ENCODE peak calls at places on chromosomes 7 and 10, in six cellular contexts. One of them, this sample, is unnamed.

GRCh38 chr10:114623155-114623554 is 34.9 kb downstream of the ABLIM1 start:
- DNase-seq in stimulated activated CD4-positive, alpha-beta T cell treated with anti-CD3 and anti-CD28 coated beads, Interleukin-1b, Interleukin-23, amount 100 ng/mL, for 1 hour: no peak
- DNase-seq in H7: no peak
- DNase-seq in spleen: no peak
- DNase-seq in endothelial cell: no peak
- DNase-seq in pulmonary artery endothelial cell: no peak
- DNase-seq in this sample: no peak

GRCh38 chr10:19904202-19904661 is 88.0 kb downstream of the PLXDC2 start:
- DNase-seq in H7: no peak
- DNase-seq in spleen: no peak
- DNase-seq in stimulated activated CD4-positive, alpha-beta T cell treated with anti-CD3 and anti-CD28 coated beads, Interleukin-1b, Interleukin-23, amount 100 ng/mL, for 1 hour: no peak
- DNase-seq in endothelial cell: no peak
- DNase-seq in pulmonary artery endothelial cell: no peak
- DNase-seq in this sample: no peak

GRCh38 chr7:69430502-69431145 is 167.7 kb upstream of the AUTS2 start:
- DNase-seq in stimulated activated CD4-positive, alpha-beta T cell treated with anti-CD3 and anti-CD28 coated beads, Interleukin-1b, Interleukin-23, amount 100 ng/mL, for 1 hour: no peak
- DNase-seq in H7: peak; percentile 28
- DNase-seq in pulmonary artery endothelial cell: no peak
- DNase-seq in endothelial cell: peak; percentile 11
- DNase-seq in spleen: no peak
- DNase-seq in this sample: no peak

GRCh38 chr10:22897371-22897770 is 30.5 kb upstream of the ARMC3 start:
- DNase-seq in endothelial cell: no peak
- DNase-seq in stimulated activated CD4-positive, alpha-beta T cell treated with anti-CD3 and anti-CD28 coated beads, Interleukin-1b, Interleukin-23, amount 100 ng/mL, for 1 hour: no peak
- DNase-seq in pulmonary artery endothelial cell: no peak
- DNase-seq in H7: no peak
- DNase-seq in spleen: no peak
- DNase-seq in this sample: no peak

GRCh38 chr10:77855404-77856155 is 71.0 kb downstream of the DLG5 start:
- DNase-seq in H7: no peak
- DNase-seq in endothelial cell: no peak
- DNase-seq in stimulated activated CD4-positive, alpha-beta T cell treated with anti-CD3 and anti-CD28 coated beads, Interleukin-1b, Interleukin-23, amount 100 ng/mL, for 1 hour: no peak
- DNase-seq in spleen: peak; percentile 27
- DNase-seq in pulmonary artery endothelial cell: no peak
- DNase-seq in this sample: no peak

GRCh38 chr10:121579656-121580055 is 18.6 kb downstream of the FGFR2 start:
- DNase-seq in stimulated activated CD4-positive, alpha-beta T cell treated with anti-CD3 and anti-CD28 coated beads, Interleukin-1b, Interleukin-23, amount 100 ng/mL, for 1 hour: no peak
- DNase-seq in endothelial cell: no peak
- DNase-seq in pulmonary artery endothelial cell: no peak
- DNase-seq in spleen: no peak
- DNase-seq in H7: peak; percentile 52
- DNase-seq in this sample: no peak

GRCh38 chr7:100208911-100209408 is 10.8 kb upstream of the PVRIG start:
- DNase-seq in spleen: peak; percentile 72
- DNase-seq in stimulated activated CD4-positive, alpha-beta T cell treated with anti-CD3 and anti-CD28 coated beads, Interleukin-1b, Interleukin-23, amount 100 ng/mL, for 1 hour: no peak
- DNase-seq in endothelial cell: no peak
- DNase-seq in H7: no peak
- DNase-seq in pulmonary artery endothelial cell: no peak
- DNase-seq in this sample: peak; percentile 49

GRCh38 chr10:110629680-110630191 is 14.4 kb upstream of the RBM20 start:
- DNase-seq in endothelial cell: no peak
- DNase-seq in H7: no peak
- DNase-seq in spleen: no peak
- DNase-seq in stimulated activated CD4-positive, alpha-beta T cell treated with anti-CD3 and anti-CD28 coated beads, Interleukin-1b, Interleukin-23, amount 100 ng/mL, for 1 hour: no peak
- DNase-seq in pulmonary artery endothelial cell: no peak
- DNase-seq in this sample: no peak

GRCh38 chr7:99562832-99563231 is 4.4 kb downstream of the ZNF655 start:
- DNase-seq in pulmonary artery endothelial cell: peak; percentile 48
- DNase-seq in spleen: no peak
- DNase-seq in endothelial cell: no peak
- DNase-seq in H7: no peak
- DNase-seq in stimulated activated CD4-positive, alpha-beta T cell treated with anti-CD3 and anti-CD28 coated beads, Interleukin-1b, Interleukin-23, amount 100 ng/mL, for 1 hour: no peak
- DNase-seq in this sample: peak; percentile 54

GRCh38 chr10:59865101-59865500 is 41.3 kb downstream of the CCDC6 start:
- DNase-seq in H7: no peak
- DNase-seq in pulmonary artery endothelial cell: no peak
- DNase-seq in endothelial cell: no peak
- DNase-seq in stimulated activated CD4-positive, alpha-beta T cell treated with anti-CD3 and anti-CD28 coated beads, Interleukin-1b, Interleukin-23, amount 100 ng/mL, for 1 hour: no peak
- DNase-seq in spleen: no peak
- DNase-seq in this sample: no peak

GRCh38 chr10:21399392-21400015 is 126.0 kb downstream of the SKIDA1 start:
- DNase-seq in stimulated activated CD4-positive, alpha-beta T cell treated with anti-CD3 and anti-CD28 coated beads, Interleukin-1b, Interleukin-23, amount 100 ng/mL, for 1 hour: no peak
- DNase-seq in H7: no peak
- DNase-seq in endothelial cell: no peak
- DNase-seq in pulmonary artery endothelial cell: no peak
- DNase-seq in spleen: no peak
- DNase-seq in this sample: no peak

GRCh38 chr7:152894295-152895170 is 135.0 kb downstream of the ACTR3B start:
- DNase-seq in spleen: peak; percentile 70
- DNase-seq in pulmonary artery endothelial cell: no peak
- DNase-seq in H7: peak; percentile 94
- DNase-seq in stimulated activated CD4-positive, alpha-beta T cell treated with anti-CD3 and anti-CD28 coated beads, Interleukin-1b, Interleukin-23, amount 100 ng/mL, for 1 hour: no peak
- DNase-seq in endothelial cell: peak; percentile 72
- DNase-seq in this sample: peak; percentile 18

GRCh38 chr7:20280475-20281351 is 50.0 kb upstream of the ITGB8 start:
- DNase-seq in H7: no peak
- DNase-seq in spleen: no peak
- DNase-seq in endothelial cell: no peak
- DNase-seq in pulmonary artery endothelial cell: no peak
- DNase-seq in stimulated activated CD4-positive, alpha-beta T cell treated with anti-CD3 and anti-CD28 coated beads, Interleukin-1b, Interleukin-23, amount 100 ng/mL, for 1 hour: no peak
- DNase-seq in this sample: no peak

GRCh38 chr10:119006451-119007210 is 22.9 kb upstream of the NANOS1 start:
- DNase-seq in spleen: no peak
- DNase-seq in H7: no peak
- DNase-seq in stimulated activated CD4-positive, alpha-beta T cell treated with anti-CD3 and anti-CD28 coated beads, Interleukin-1b, Interleukin-23, amount 100 ng/mL, for 1 hour: no peak
- DNase-seq in endothelial cell: no peak
- DNase-seq in pulmonary artery endothelial cell: no peak
- DNase-seq in this sample: no peak

GRCh38 chr7:113314594-113314993 is 196.2 kb upstream of the SMIM30 start:
- DNase-seq in spleen: no peak
- DNase-seq in pulmonary artery endothelial cell: no peak
- DNase-seq in stimulated activated CD4-positive, alpha-beta T cell treated with anti-CD3 and anti-CD28 coated beads, Interleukin-1b, Interleukin-23, amount 100 ng/mL, for 1 hour: no peak
- DNase-seq in H7: no peak
- DNase-seq in endothelial cell: no peak
- DNase-seq in this sample: no peak

GRCh38 chr10:88879754-88880286 is at the start of gene STAMBPL1:
- DNase-seq in stimulated activated CD4-positive, alpha-beta T cell treated with anti-CD3 and anti-CD28 coated beads, Interleukin-1b, Interleukin-23, amount 100 ng/mL, for 1 hour: peak; percentile 37
- DNase-seq in pulmonary artery endothelial cell: no peak
- DNase-seq in endothelial cell: peak; percentile 49
- DNase-seq in H7: peak; percentile 7
- DNase-seq in spleen: peak; percentile 94
- DNase-seq in this sample: peak; percentile 83

GRCh38 chr7:158695726-158696452 is 8.7 kb downstream of the NCAPG2 start:
- DNase-seq in endothelial cell: peak; percentile 37
- DNase-seq in stimulated activated CD4-positive, alpha-beta T cell treated with anti-CD3 and anti-CD28 coated beads, Interleukin-1b, Interleukin-23, amount 100 ng/mL, for 1 hour: peak; percentile 32
- DNase-seq in spleen: peak; percentile 77
- DNase-seq in pulmonary artery endothelial cell: peak; percentile 69
- DNase-seq in H7: peak; percentile 50
- DNase-seq in this sample: no peak

GRCh38 chr10:131222986-131223385 is 88.5 kb downstream of the TCERG1L start:
- DNase-seq in pulmonary artery endothelial cell: no peak
- DNase-seq in endothelial cell: no peak
- DNase-seq in H7: no peak
- DNase-seq in stimulated activated CD4-positive, alpha-beta T cell treated with anti-CD3 and anti-CD28 coated beads, Interleukin-1b, Interleukin-23, amount 100 ng/mL, for 1 hour: no peak
- DNase-seq in spleen: peak; percentile 64
- DNase-seq in this sample: no peak

GRCh38 chr7:101586971-101587370 is 42.1 kb downstream of the MYL10 start:
- DNase-seq in stimulated activated CD4-positive, alpha-beta T cell treated with anti-CD3 and anti-CD28 coated beads, Interleukin-1b, Interleukin-23, amount 100 ng/mL, for 1 hour: no peak
- DNase-seq in H7: no peak
- DNase-seq in spleen: no peak
- DNase-seq in pulmonary artery endothelial cell: no peak
- DNase-seq in endothelial cell: no peak
- DNase-seq in this sample: no peak

This sample was measured in activated CD4-positive, alpha-beta T cell treated with anti-CD3 and anti-CD28 coated beads, Interleukin-2, amount 50 U/mL, for 48 hours.